ENCODE peak calls at places on chromosome 4, in four cellular contexts. K, F, E and S are unnamed samples.

GRCh38 chr4:34974313-34974680 is 1270.0 kb downstream of the ARAP2 start:
- DNase-seq in F (no peak), E (no peak), K (no peak), S (no peak)

GRCh38 chr4:182385897-182386296 is 142.7 kb downstream of the TENM3 start:
- DNase-seq in E (no peak), F (no peak), K (no peak), S (no peak)

GRCh38 chr4:78569291-78569821 is 17.8 kb downstream of the ANXA3 start:
- DNase-seq in F (no peak), K (no peak), E (no peak), S (no peak)

GRCh38 chr4:187172340-187172761 is 448.7 kb upstream of the FAT1 start:
- DNase-seq in K (no peak), F (no peak), E (no peak), S (no peak)

GRCh38 chr4:64158648-64159326 is 250.5 kb downstream of the TECRL start:
- DNase-seq in K (peak; percentile 84), E (peak; percentile 56), F (no peak), S (no peak)

GRCh38 chr4:71136071-71136470 is 142.6 kb downstream of the DCK start:
- DNase-seq in E (no peak), F (no peak), K (no peak), S (no peak)

GRCh38 chr4:176794151-176794550 is 1.4 kb upstream of the VEGFC start:
- DNase-seq in E (no peak), K (no peak), F (no peak), S (no peak)

GRCh38 chr4:169251291-169252235 is 19.2 kb downstream of the SH3RF1 start:
- DNase-seq in F (no peak), E (no peak), K (no peak), S (no peak)

GRCh38 chr4:115310671-115311070 is 197.3 kb upstream of the NDST4 start:
- DNase-seq in F (no peak), K (no peak), E (no peak), S (no peak)

GRCh38 chr4:151049430-151049884 is 34.4 kb upstream of the LRBA start:
- DNase-seq in F (no peak), K (no peak), E (no peak), S (no peak)

GRCh38 chr4:22072726-22073125 is 124.2 kb upstream of the KCNIP4 start:
- DNase-seq in F (no peak), K (no peak), E (no peak), S (no peak)

GRCh38 chr4:12965334-12965733 is 518.8 kb downstream of the RAB28 start:
- DNase-seq in K (no peak), F (no peak), E (no peak), S (no peak)

GRCh38 chr4:29972121-29972520 is 748.0 kb upstream of the PCDH7 start:
- DNase-seq in F (no peak), E (no peak), K (no peak), S (no peak)

GRCh38 chr4:89762311-89762710 is 74.7 kb downstream of the SNCA start:
- DNase-seq in F (no peak), E (no peak), K (no peak), S (no peak)

GRCh38 chr4:174210952-174211490 is 72.4 kb downstream of the FBXO8 start:
- DNase-seq in E (no peak), F (no peak), K (no peak), S (no peak)

GRCh38 chr4:121189811-121190210 is 25.7 kb upstream of the TNIP3 start:
- DNase-seq in E (no peak), F (no peak), K (no peak), S (no peak)

GRCh38 chr4:184416913-184417734 is 57.2 kb downstream of the IRF2 start:
- DNase-seq in K (no peak), E (no peak), F (no peak), S (no peak)

GRCh38 chr4:57071340-57071739 is 38.8 kb downstream of the IGFBP7 start:
- DNase-seq in F (no peak), K (peak; percentile 44), E (no peak), S (peak; percentile 38)

GRCh38 chr4:10082459-10083272 is 33.9 kb downstream of the WDR1 start:
- DNase-seq in F (no peak), K (no peak), E (peak; percentile 21), S (peak; percentile 36)

GRCh38 chr4:187021436-187022205 is 298.0 kb upstream of the FAT1 start:
- DNase-seq in F (no peak), E (no peak), K (no peak), S (no peak)

GRCh38 chr4:86331362-86331761 is 28.5 kb downstream of the MAPK10 start:
- DNase-seq in K (no peak), E (no peak), F (no peak), S (no peak)

GRCh38 chr4:8255698-8256441 is 13.7 kb upstream of the HTRA3 start:
- DNase-seq in K (no peak), F (no peak), E (no peak), S (peak; percentile 87)

GRCh38 chr4:3524349-3524748 is 7.9 kb downstream of the LRPAP1 start:
- DNase-seq in K (no peak), E (no peak), F (peak; percentile 36), S (peak; percentile 43)

GRCh38 chr4:77306496-77306895 is 149.5 kb downstream of the CCNG2 start:
- DNase-seq in F (no peak), E (no peak), K (no peak), S (no peak)

GRCh38 chr4:77309496-77309895 is 152.5 kb downstream of the CCNG2 start:
- DNase-seq in K (no peak), F (no peak), E (no peak), S (no peak)

GRCh38 chr4:77310931-77311330 is 153.9 kb downstream of the CCNG2 start:
- DNase-seq in E (no peak), K (no peak), F (no peak), S (no peak)

GRCh38 chr4:77305766-77306165 is 148.8 kb downstream of the CCNG2 start:
- DNase-seq in E (no peak), K (no peak), F (no peak), S (no peak)

DNA sequence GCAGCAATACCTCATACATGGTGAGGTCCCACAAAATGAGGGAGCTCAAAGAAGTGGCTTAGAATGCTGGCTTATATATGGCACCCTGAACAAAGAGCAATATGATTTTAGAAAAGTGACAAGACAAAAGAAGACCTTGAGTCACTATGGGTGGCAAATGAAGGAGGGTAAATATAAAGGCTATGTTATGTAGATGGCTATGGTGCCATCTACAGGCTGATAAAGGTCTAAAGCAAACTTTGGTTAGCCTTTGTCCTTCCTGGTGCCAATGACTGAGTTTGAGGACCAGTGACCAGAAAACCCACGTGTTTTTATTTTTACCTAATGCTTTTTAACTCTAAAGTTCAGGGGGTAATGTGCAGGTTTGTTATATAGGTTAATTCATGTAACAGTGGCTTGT is 151.8 kb downstream of the CCNG2 start:
- DNase-seq in F (no peak), K (no peak), E (no peak), S (no peak)
- H3K27ac ChIP-seq in F (no peak overlapping the region), K (no peak overlapping the region), E (no peak overlapping the region), S (no peak overlapping the region)

GRCh38 chr4:145623831-145624230 is 4.6 kb downstream of the MMAA start:
- DNase-seq in E (no peak), F (no peak), K (no peak), S (no peak)

GRCh38 chr4:145618912-145619638 is at the start of gene MMAA:
- DNase-seq in K (peak; percentile 91), F (peak; percentile 97), E (peak; percentile 94), S (peak; percentile 98)

GRCh38 chr4:145618210-145618911 is 824 bp upstream of the MMAA start:
- DNase-seq in F (no peak), K (peak; percentile 9), E (no peak), S (peak; percentile 19)

GRCh38 chr4:145614235-145614615 is 5.0 kb upstream of the MMAA start:
- DNase-seq in K (no peak), F (no peak), E (no peak), S (no peak)

GRCh38 chr4:145619639-145619996 is 433 bp downstream of the MMAA start:
- DNase-seq in F (peak; percentile 60), E (peak; percentile 77), K (no peak), S (peak; percentile 56)
- TF ChIP-seq CTCF in F (no peak), E (no peak), K (no peak), S (no peak)

DNA sequence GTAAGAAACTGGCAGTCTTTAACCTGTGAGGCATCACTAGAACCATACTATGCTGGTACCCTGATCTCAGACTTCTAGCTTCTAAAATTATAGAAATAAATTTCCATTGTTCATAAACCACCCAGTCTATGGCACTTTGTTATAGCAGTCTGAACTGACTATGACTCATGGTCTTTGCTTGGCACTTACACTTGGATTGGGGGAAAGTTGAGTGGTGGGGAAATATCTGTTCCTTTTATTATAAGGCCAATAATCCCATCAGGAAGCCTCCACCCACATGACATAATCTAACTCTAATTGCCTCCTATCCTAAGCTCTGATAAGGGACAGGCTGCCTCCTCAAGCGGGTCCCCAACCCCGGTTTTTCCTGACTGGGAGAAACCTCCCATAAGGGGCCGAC is 61.4 kb upstream of the PACRGL start:
- DNase-seq in E (no peak), K (no peak), F (no peak), S (no peak)
- H3K27ac ChIP-seq in E (no peak overlapping the region), K (no peak overlapping the region), F (no peak overlapping the region), S (no peak overlapping the region)

GRCh38 chr4:74549936-74550335 is 105.0 kb downstream of the AREG start:
- DNase-seq in E (no peak), F (no peak), K (no peak), S (no peak)
- TF ChIP-seq CTCF in E (no peak), F (no peak), K (no peak), S (no peak)

GRCh38 chr4:1784789-1785591 is 8.1 kb upstream of the FGFR3 start:
- DNase-seq in F (no peak), E (no peak), K (no peak), S (no peak)
- H3K27ac ChIP-seq in F (no peak overlapping the region), E (no peak overlapping the region), K (no peak overlapping the region), S (no peak overlapping the region)

GRCh38 chr4:119559044-119559647 is 69.5 kb downstream of the PDE5A start:
- DNase-seq in E (no peak), F (no peak), K (no peak), S (no peak)
- TF ChIP-seq CTCF in E (no peak), F (peak; percentile 46), K (no peak), S (peak; percentile 57)